ENCODE peak calls at places on chromosomes 1 and 21, in eight cellular contexts. W is body of pancreas, M is progenitor cell of endocrine pancreas, H is fibroblast of pulmonary artery, P is lung, T is uterus, K is upper lobe of left lung, U is upper lobe of right lung. R is an unnamed sample.
A peak's percentile ranks its signal among the peaks of the same experiment; 100 is the strongest.

GRCh38 chr1:55169126-55169525 is 46.0 kb downstream of the USP24 start:
- DNase-seq in K (no peak), H (no peak), T (no peak), M (no peak), P (no peak), W (no peak), U (no peak), R (no peak)

GRCh38 chr1:221714227-221715116 is 27.4 kb downstream of the DUSP10 start:
- DNase-seq in H (no peak), M (no peak), P (no peak), K (no peak), T (no peak), U (no peak), W (no peak), R (no peak)

GRCh38 chr1:234970731-234971476 is 157.7 kb downstream of the TOMM20 start:
- DNase-seq in H (peak; percentile 96), K (no peak), T (peak; percentile 84), P (peak; percentile 61), U (peak; percentile 67), W (peak; percentile 78), M (no peak), R (no peak)

GRCh38 chr1:2920421-2921015 is 100.7 kb upstream of the ACTRT2 start:
- DNase-seq in W (no peak), P (no peak), U (no peak), M (no peak), H (no peak), K (peak; percentile 50), T (no peak), R (no peak)

GRCh38 chr1:235206533-235207201 is 45.6 kb upstream of the RBM34 start:
- DNase-seq in U (no peak), P (no peak), T (no peak), K (no peak), H (no peak), W (no peak), M (no peak), R (no peak)

GRCh38 chr1:21297975-21298374 is 7.7 kb upstream of the ECE1 start:
- DNase-seq in H (peak; percentile 65), M (no peak), W (peak; percentile 27), T (no peak), U (no peak), K (no peak), P (no peak), R (no peak)

GRCh38 chr1:9900142-9901043 is 9.7 kb downstream of the CTNNBIP1 start:
- DNase-seq in W (peak; percentile 93), T (no peak), H (no peak), M (no peak), U (peak; percentile 90), K (no peak), P (peak; percentile 87), R (no peak)

GRCh38 chr1:75954594-75954993 is 22.4 kb upstream of the ASB17 start:
- DNase-seq in M (no peak), P (no peak), U (no peak), K (no peak), T (no peak), H (peak; percentile 46), W (no peak), R (no peak)

GRCh38 chr1:68140536-68140935 is 90.1 kb upstream of the DIRAS3 start:
- DNase-seq in M (no peak), H (peak; percentile 49), U (no peak), T (no peak), K (no peak), P (no peak), W (no peak), R (no peak)

GRCh38 chr1:100423832-100424337 is 71.6 kb downstream of the CDC14A start:
- DNase-seq in P (no peak), W (no peak), U (no peak), T (no peak), K (no peak), H (no peak), M (no peak), R (no peak)

GRCh38 chr1:186925881-186926676 is 97.3 kb downstream of the PLA2G4A start:
- DNase-seq in U (no peak), H (peak; percentile 38), M (no peak), K (no peak), P (no peak), W (no peak), T (no peak), R (no peak)
- TF ChIP-seq CTCF in U (no peak), H (no peak), M (no peak), K (no peak), P (no peak), W (no peak), T (no peak), R (no peak)

GRCh38 chr1:43363283-43363934 is 4.4 kb downstream of the ELOVL1 start:
- DNase-seq in P (no peak), U (no peak), H (no peak), M (no peak), W (no peak), T (no peak), K (no peak), R (no peak)
- TF ChIP-seq CTCF in P (no peak), U (no peak), H (no peak), M (no peak), W (no peak), T (no peak), K (no peak), R (no peak)

DNA sequence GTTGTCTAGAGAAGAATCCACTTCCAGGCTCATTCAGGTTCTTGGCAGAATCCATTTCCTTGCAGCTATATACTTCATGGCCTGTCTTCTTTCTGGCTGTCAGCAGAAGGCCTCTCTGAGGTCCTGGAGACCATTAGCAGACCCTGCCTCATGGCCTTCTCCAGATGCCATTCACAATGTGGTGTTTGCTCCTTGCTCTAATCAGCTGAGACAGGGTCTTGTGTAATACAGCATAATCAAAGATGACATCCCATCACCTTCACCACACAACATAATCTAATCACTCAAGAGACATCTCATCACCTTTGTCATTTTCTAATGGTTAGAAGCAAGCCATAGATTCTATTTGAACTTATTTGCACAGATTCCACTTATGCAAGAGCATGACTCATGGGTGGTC is 403.9 kb upstream of the LRRC7 start:
- DNase-seq in M (no peak), W (no peak), T (no peak), U (no peak), P (no peak), K (no peak), H (no peak), R (no peak)
- TF ChIP-seq CTCF in M (no peak), W (no peak), T (no peak), U (no peak), P (no peak), K (no peak), H (no peak), R (no peak)

GRCh38 chr1:204445860-204446412 is 34.3 kb upstream of the PPP1R15B start:
- DNase-seq in P (no peak), M (peak; percentile 37), W (peak; percentile 25), U (peak; percentile 75), H (no peak), T (no peak), K (peak; percentile 89), R (no peak)
- TF ChIP-seq CTCF in P (no peak), M (peak; percentile 44), W (no peak), U (no peak), H (peak; percentile 55), T (no peak), K (no peak), R (no peak)

DNA sequence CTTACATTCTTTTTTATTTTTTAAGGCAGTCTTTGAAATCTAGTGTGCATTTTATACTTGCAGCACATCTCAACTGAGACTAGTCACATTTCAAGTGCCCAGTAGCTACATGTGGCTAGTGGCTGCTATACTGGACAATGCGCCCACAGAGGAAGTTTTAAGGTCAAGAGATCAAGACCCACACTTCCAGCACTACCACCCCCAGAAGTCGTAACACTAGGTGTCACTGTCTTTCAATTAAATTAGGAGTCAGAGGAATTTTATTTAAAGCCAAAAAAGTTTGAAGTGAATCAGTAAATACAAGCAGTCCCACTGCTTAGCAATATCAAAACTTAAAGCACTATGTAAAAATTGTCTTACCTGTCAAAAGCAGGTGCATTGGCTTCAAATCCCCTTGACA is 39.9 kb downstream of the SYNJ1 start:
- DNase-seq in K (no peak), W (no peak), U (no peak), H (no peak), T (no peak), P (no peak), M (no peak), R (no peak)
- TF ChIP-seq CTCF in K (no peak), W (no peak), U (no peak), H (no peak), T (no peak), P (no peak), M (no peak), R (no peak)

GRCh38 chr1:23664837-23665795 is 26.5 kb upstream of the RPL11 start:
- DNase-seq in M (no peak), W (peak; percentile 7), P (no peak), U (no peak), T (no peak), K (no peak), H (peak; percentile 51), R (no peak)
- TF ChIP-seq CTCF in M (peak; percentile 58), W (peak; percentile 15), P (no peak), U (peak; percentile 24), T (no peak), K (no peak), H (peak; percentile 38), R (peak; percentile 68)

GRCh38 chr21:21973806-21974205 is 975.6 kb downstream of the NCAM2 start:
- DNase-seq in W (no peak), U (no peak), K (no peak), P (no peak), M (no peak), T (no peak), H (no peak), R (no peak)
- TF ChIP-seq CTCF in W (no peak), U (no peak), K (no peak), P (no peak), M (peak; percentile 24), T (no peak), H (no peak), R (peak; percentile 60)

DNA sequence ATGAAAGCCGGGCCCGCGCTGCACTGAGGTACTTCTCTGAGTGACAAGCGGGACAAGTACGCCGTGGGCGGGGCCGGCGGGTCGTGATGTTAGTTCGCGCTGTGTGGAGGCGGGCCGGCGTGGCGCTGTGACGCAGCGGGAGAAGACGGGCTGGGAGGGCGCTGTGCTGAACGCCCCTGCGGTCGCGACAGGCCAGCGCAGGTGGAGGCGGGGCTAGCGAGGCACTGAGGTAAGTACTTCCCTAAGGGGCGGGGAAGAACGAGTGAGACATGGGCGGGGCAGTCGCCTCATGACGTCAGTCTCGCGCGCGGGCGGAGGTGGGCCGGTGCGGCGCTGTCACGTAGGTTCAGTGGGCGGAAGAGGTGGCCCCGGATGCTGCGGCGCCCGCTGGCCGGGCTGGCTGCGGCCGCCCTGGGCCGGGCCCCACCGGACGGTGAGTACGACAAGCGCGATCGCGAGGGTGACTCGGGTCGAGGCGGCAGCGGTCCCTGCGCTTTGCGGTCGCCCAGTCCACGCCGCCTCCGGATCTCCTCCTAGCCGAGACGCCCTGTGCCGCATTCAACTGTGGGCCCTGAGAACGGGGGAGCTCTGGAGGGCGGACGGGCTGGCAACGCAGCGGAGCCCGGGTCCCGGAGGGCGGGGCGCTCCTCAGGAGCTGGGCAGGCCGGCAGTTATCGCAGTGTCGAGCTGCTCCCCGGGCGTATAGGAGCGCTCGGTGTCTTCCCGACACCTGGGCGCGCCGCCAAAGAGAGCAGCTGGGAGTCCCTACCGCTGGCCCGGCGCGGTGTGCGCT is at the start of gene GUK1:
- DNase-seq in U (peak; percentile 100), M (peak; percentile 100), K (peak; percentile 100), T (peak; percentile 99), P (peak; percentile 100), H (peak; percentile 100), W (peak; percentile 100), R (peak; percentile 99)
- TF ChIP-seq CTCF in U (peak; percentile 49), M (peak; percentile 45), K (peak; percentile 84), T (peak; percentile 73), P (peak; percentile 6), H (no peak), W (peak; percentile 21), R (peak; percentile 59)